ENCODE peak calls at places on chromosomes 1 and 21, in ten cellular contexts. Y is heart left ventricle; K is left colon; D is cardiac septum; R is T-cell; B is H7; A is stimulated activated naive CD4-positive, alpha-beta T cell; Q is HFFc6; S is stimulated activated CD4-positive, alpha-beta T cell treated with anti-CD3 and anti-CD28 coated beads, Interleukin-12 subunit alpha, Interleukin-12 subunit beta, amount 100 ng/mL, for 4 hours; E is activated T-helper 9 cell treated with anti-CD3 and anti-CD28 coated beads, Interleukin-2, amount 50 U/mL, for 16 hours. C is an unnamed sample.

GRCh38 chr1:64084451-64084850 is 119.0 kb upstream of the UBE2U start:
- DNase-seq in E (no peak), S (no peak), K (no peak), Y (no peak), A (no peak), Q (peak), R (no peak), B (no peak), D (no peak), C (no peak)

GRCh38 chr1:222331340-222331739 is 216.6 kb downstream of the HHIPL2 start:
- DNase-seq in D (no peak), Y (no peak), B (no peak), K (no peak), S (no peak), A (no peak), Q (peak), E (no peak), R (no peak), C (no peak)

GRCh38 chr1:53552981-53553733 is 94.0 kb downstream of the DMRTB1 start:
- DNase-seq in Q (no peak), E (no peak), Y (peak), B (peak), K (no peak), R (no peak), D (peak), A (no peak), S (no peak), C (no peak)

GRCh38 chr1:55386456-55386855 is 171.3 kb upstream of the USP24 start:
- DNase-seq in A (no peak), K (no peak), Y (no peak), B (no peak), E (no peak), D (no peak), Q (no peak), R (no peak), S (no peak), C (no peak)

GRCh38 chr1:198846506-198847010 is 207.7 kb downstream of the PTPRC start:
- DNase-seq in B (no peak), Q (no peak), S (no peak), K (no peak), D (no peak), R (no peak), A (no peak), E (no peak), Y (no peak), C (no peak)

GRCh38 chr1:64135501-64136245 is 67.8 kb upstream of the UBE2U start:
- DNase-seq in R (no peak), D (no peak), Y (no peak), A (no peak), E (no peak), K (no peak), B (no peak), S (no peak), Q (no peak), C (no peak)

GRCh38 chr1:96367791-96368190 is 353.8 kb upstream of the PTBP2 start:
- DNase-seq in D (no peak), A (no peak), B (no peak), Y (no peak), R (no peak), Q (no peak), E (no peak), K (no peak), S (no peak), C (no peak)

GRCh38 chr1:16172964-16173446 is 17.1 kb upstream of the EPHA2 start:
- DNase-seq in D (no peak), B (no peak), E (no peak), A (no peak), R (no peak), S (no peak), K (peak), Q (peak), Y (no peak), C (no peak)

GRCh38 chr1:72845342-72845741 is 563.0 kb upstream of the NEGR1 start:
- DNase-seq in B (peak), Q (no peak), K (no peak), Y (no peak), D (no peak), R (no peak), S (no peak), A (no peak), E (no peak), C (no peak)

GRCh38 chr1:3746389-3746783 is 5.9 kb upstream of the CCDC27 start:
- DNase-seq in D (no peak), A (no peak), Y (peak), S (no peak), K (no peak), R (no peak), Q (no peak), E (no peak), B (peak), C (no peak)

GRCh38 chr1:36151845-36152203 is 2.5 kb upstream of the TRAPPC3 start:
- DNase-seq in Q (no peak), S (peak), R (peak), Y (no peak), D (no peak), E (peak), B (no peak), K (no peak), A (peak), C (peak)

GRCh38 chr21:41112740-41113692 is 54.9 kb upstream of the BACE2 start:
- DNase-seq in D (no peak), Y (no peak), Q (peak), A (peak), S (no peak), R (no peak), B (peak), K (no peak), E (no peak), C (no peak)

GRCh38 chr1:24927886-24928630 is 2.0 kb downstream of the RUNX3 start:
- DNase-seq in S (no peak), E (no peak), K (no peak), Y (no peak), Q (no peak), A (no peak), B (no peak), R (no peak), D (no peak), C (no peak)

C was measured in T follicular helper cell.